ENCODE peak calls at places on chromosome 4, in ten cellular contexts. One of them, this sample, is unnamed.

GRCh38 chr4:73275318-73275654 is 16.7 kb upstream of the ANKRD17 start:
- DNase-seq in tibial nerve: no peak
- DNase-seq in CD8-positive, alpha-beta memory T cell: no peak
- DNase-seq in IMR-90: no peak
- DNase-seq in heart right ventricle: no peak
- DNase-seq in fibroblast of lung: no peak
- DNase-seq in psoas muscle: no peak
- DNase-seq in substantia nigra: no peak
- DNase-seq in adrenal gland: no peak
- DNase-seq in stomach: no peak
- DNase-seq in this sample: no peak

GRCh38 chr4:148056879-148057278 is 325.0 kb downstream of the ARHGAP10 start:
- DNase-seq in tibial nerve: no peak
- DNase-seq in CD8-positive, alpha-beta memory T cell: peak; percentile 46
- DNase-seq in IMR-90: peak; percentile 77
- DNase-seq in heart right ventricle: peak; percentile 52
- DNase-seq in fibroblast of lung: peak; percentile 77
- DNase-seq in psoas muscle: peak; percentile 58
- DNase-seq in substantia nigra: peak; percentile 55
- DNase-seq in adrenal gland: peak; percentile 65
- DNase-seq in stomach: peak; percentile 52
- DNase-seq in this sample: no peak

GRCh38 chr4:105714071-105714521 is 5.5 kb downstream of the GSTCD start:
- DNase-seq in tibial nerve: no peak
- DNase-seq in CD8-positive, alpha-beta memory T cell: no peak
- DNase-seq in IMR-90: no peak
- DNase-seq in heart right ventricle: no peak
- DNase-seq in fibroblast of lung: peak; percentile 41
- DNase-seq in psoas muscle: no peak
- DNase-seq in substantia nigra: no peak
- DNase-seq in adrenal gland: no peak
- DNase-seq in stomach: no peak
- DNase-seq in this sample: no peak

GRCh38 chr4:7775396-7775795 is 164.3 kb downstream of the AFAP1 start:
- DNase-seq in tibial nerve: no peak
- DNase-seq in CD8-positive, alpha-beta memory T cell: no peak
- DNase-seq in IMR-90: no peak
- DNase-seq in heart right ventricle: no peak
- DNase-seq in fibroblast of lung: no peak
- DNase-seq in psoas muscle: no peak
- DNase-seq in substantia nigra: no peak
- DNase-seq in adrenal gland: no peak
- DNase-seq in stomach: no peak
- DNase-seq in this sample: no peak

GRCh38 chr4:55554453-55555030 is 7.8 kb upstream of the CLOCK start:
- DNase-seq in tibial nerve: no peak
- DNase-seq in CD8-positive, alpha-beta memory T cell: peak; percentile 34
- DNase-seq in IMR-90: peak; percentile 71
- DNase-seq in heart right ventricle: no peak
- DNase-seq in fibroblast of lung: peak; percentile 46
- DNase-seq in psoas muscle: no peak
- DNase-seq in substantia nigra: no peak
- DNase-seq in adrenal gland: no peak
- DNase-seq in stomach: no peak
- DNase-seq in this sample: no peak

GRCh38 chr4:140579278-140579677 is 10.5 kb upstream of the UCP1 start:
- DNase-seq in tibial nerve: no peak
- DNase-seq in CD8-positive, alpha-beta memory T cell: no peak
- DNase-seq in IMR-90: no peak
- DNase-seq in heart right ventricle: no peak
- DNase-seq in fibroblast of lung: no peak
- DNase-seq in psoas muscle: no peak
- DNase-seq in substantia nigra: no peak
- DNase-seq in adrenal gland: no peak
- DNase-seq in stomach: no peak
- DNase-seq in this sample: no peak

GRCh38 chr4:174084981-174085380 is 198.5 kb downstream of the FBXO8 start:
- DNase-seq in tibial nerve: no peak
- DNase-seq in CD8-positive, alpha-beta memory T cell: no peak
- DNase-seq in IMR-90: no peak
- DNase-seq in heart right ventricle: no peak
- DNase-seq in fibroblast of lung: no peak
- DNase-seq in psoas muscle: no peak
- DNase-seq in substantia nigra: no peak
- DNase-seq in adrenal gland: no peak
- DNase-seq in stomach: no peak
- DNase-seq in this sample: no peak

GRCh38 chr4:58303456-58303855 is 1193.3 kb upstream of the IGFBP7 start:
- DNase-seq in tibial nerve: no peak
- DNase-seq in CD8-positive, alpha-beta memory T cell: no peak
- DNase-seq in IMR-90: no peak
- DNase-seq in heart right ventricle: no peak
- DNase-seq in fibroblast of lung: no peak
- DNase-seq in psoas muscle: no peak
- DNase-seq in substantia nigra: no peak
- DNase-seq in adrenal gland: no peak
- DNase-seq in stomach: no peak
- DNase-seq in this sample: no peak

GRCh38 chr4:181645489-181645888 is 597.7 kb upstream of the TENM3 start:
- DNase-seq in tibial nerve: no peak
- DNase-seq in CD8-positive, alpha-beta memory T cell: no peak
- DNase-seq in IMR-90: no peak
- DNase-seq in heart right ventricle: no peak
- DNase-seq in fibroblast of lung: peak; percentile 39
- DNase-seq in psoas muscle: no peak
- DNase-seq in substantia nigra: no peak
- DNase-seq in adrenal gland: no peak
- DNase-seq in stomach: no peak
- DNase-seq in this sample: no peak

GRCh38 chr4:189302719-189303118 is 638.0 kb upstream of the FRG1 start:
- DNase-seq in tibial nerve: no peak
- DNase-seq in CD8-positive, alpha-beta memory T cell: no peak
- DNase-seq in IMR-90: no peak
- DNase-seq in heart right ventricle: no peak
- DNase-seq in fibroblast of lung: no peak
- DNase-seq in psoas muscle: no peak
- DNase-seq in substantia nigra: no peak
- DNase-seq in adrenal gland: no peak
- DNase-seq in stomach: no peak
- DNase-seq in this sample: no peak

GRCh38 chr4:143344011-143344410 is 7.3 kb downstream of the GAB1 start:
- DNase-seq in tibial nerve: no peak
- DNase-seq in CD8-positive, alpha-beta memory T cell: no peak
- DNase-seq in IMR-90: no peak
- DNase-seq in heart right ventricle: no peak
- DNase-seq in fibroblast of lung: no peak
- DNase-seq in psoas muscle: no peak
- DNase-seq in substantia nigra: peak; percentile 15
- DNase-seq in adrenal gland: no peak
- DNase-seq in stomach: no peak
- DNase-seq in this sample: no peak
- H3K27ac ChIP-seq in tibial nerve: peak overlapping the region; percentile 79
- H3K27ac ChIP-seq in CD8-positive, alpha-beta memory T cell: no peak overlapping the region
- H3K27ac ChIP-seq in IMR-90: peak overlapping the region; percentile 27
- H3K27ac ChIP-seq in heart right ventricle: no peak overlapping the region
- H3K27ac ChIP-seq in fibroblast of lung: no peak overlapping the region
- H3K27ac ChIP-seq in psoas muscle: peak overlapping the region; percentile 68
- H3K27ac ChIP-seq in substantia nigra: peak overlapping the region; percentile 86
- H3K27ac ChIP-seq in adrenal gland: no peak overlapping the region
- H3K27ac ChIP-seq in stomach: peak overlapping the region; percentile 65
- H3K27ac ChIP-seq in this sample: peak overlapping the region; percentile 76

DNA sequence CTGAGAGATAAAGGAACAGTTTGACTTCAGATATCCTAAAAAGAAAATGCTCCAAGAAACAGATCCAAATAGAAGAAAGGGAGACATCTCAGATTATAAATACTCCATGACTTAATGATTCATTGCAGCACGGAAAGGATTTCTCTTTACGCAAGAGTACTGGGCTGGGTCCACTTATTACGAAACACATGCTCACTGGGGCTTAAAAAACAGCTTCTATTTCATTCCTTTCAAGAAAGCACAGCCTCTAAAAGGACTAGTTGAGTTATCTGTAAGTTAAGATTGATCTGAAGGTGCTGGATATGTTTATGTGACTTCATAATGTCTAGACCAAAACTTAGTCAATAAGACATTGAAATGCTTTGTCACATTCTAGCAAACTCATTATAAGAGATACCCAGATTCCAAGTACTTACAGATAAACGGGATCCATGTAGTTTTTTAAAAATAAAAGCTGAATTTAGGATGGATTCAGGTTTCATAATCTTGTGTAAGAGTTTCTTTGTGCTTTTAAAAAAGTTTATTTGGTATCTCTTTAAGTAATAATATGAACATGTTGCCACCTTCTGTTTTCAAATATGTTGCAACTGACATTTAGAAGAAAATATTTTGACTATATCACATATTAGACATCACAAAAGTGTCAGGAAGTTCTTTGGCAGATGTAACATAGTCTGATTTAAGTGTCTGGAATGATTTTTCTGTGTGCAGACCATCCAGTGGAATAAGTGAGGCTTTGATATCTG is 109.5 kb upstream of the MYOZ2 start:
- DNase-seq in tibial nerve: no peak
- DNase-seq in CD8-positive, alpha-beta memory T cell: no peak
- DNase-seq in IMR-90: peak; percentile 93
- DNase-seq in heart right ventricle: peak; percentile 50
- DNase-seq in fibroblast of lung: peak; percentile 91
- DNase-seq in psoas muscle: peak; percentile 34
- DNase-seq in substantia nigra: no peak
- DNase-seq in adrenal gland: peak; percentile 51
- DNase-seq in stomach: no peak
- DNase-seq in this sample: peak; percentile 83
- H3K27ac ChIP-seq in tibial nerve: peak overlapping the region; percentile 82
- H3K27ac ChIP-seq in CD8-positive, alpha-beta memory T cell: no peak overlapping the region
- H3K27ac ChIP-seq in IMR-90: peak overlapping the region; percentile 89
- H3K27ac ChIP-seq in heart right ventricle: peak overlapping the region; percentile 92
- H3K27ac ChIP-seq in fibroblast of lung: peak overlapping the region; percentile 83
- H3K27ac ChIP-seq in psoas muscle: peak overlapping the region; percentile 98
- H3K27ac ChIP-seq in substantia nigra: no peak overlapping the region
- H3K27ac ChIP-seq in adrenal gland: peak overlapping the region; percentile 63
- H3K27ac ChIP-seq in stomach: peak overlapping the region; percentile 87
- H3K27ac ChIP-seq in this sample: peak overlapping the region; percentile 93

GRCh38 chr4:27429260-27429970 is 568.8 kb downstream of the STIM2 start:
- DNase-seq in tibial nerve: no peak
- DNase-seq in CD8-positive, alpha-beta memory T cell: no peak
- DNase-seq in IMR-90: no peak
- DNase-seq in heart right ventricle: peak; percentile 33
- DNase-seq in fibroblast of lung: peak; percentile 52
- DNase-seq in psoas muscle: no peak
- DNase-seq in substantia nigra: no peak
- DNase-seq in adrenal gland: no peak
- DNase-seq in stomach: no peak
- DNase-seq in this sample: no peak
- H3K27ac ChIP-seq in tibial nerve: no peak overlapping the region
- H3K27ac ChIP-seq in CD8-positive, alpha-beta memory T cell: no peak overlapping the region
- H3K27ac ChIP-seq in IMR-90: no peak overlapping the region
- H3K27ac ChIP-seq in heart right ventricle: peak overlapping the region; percentile 32
- H3K27ac ChIP-seq in fibroblast of lung: no peak overlapping the region
- H3K27ac ChIP-seq in psoas muscle: no peak overlapping the region
- H3K27ac ChIP-seq in substantia nigra: no peak overlapping the region
- H3K27ac ChIP-seq in adrenal gland: no peak overlapping the region
- H3K27ac ChIP-seq in stomach: no peak overlapping the region
- H3K27ac ChIP-seq in this sample: no peak overlapping the region

DNA sequence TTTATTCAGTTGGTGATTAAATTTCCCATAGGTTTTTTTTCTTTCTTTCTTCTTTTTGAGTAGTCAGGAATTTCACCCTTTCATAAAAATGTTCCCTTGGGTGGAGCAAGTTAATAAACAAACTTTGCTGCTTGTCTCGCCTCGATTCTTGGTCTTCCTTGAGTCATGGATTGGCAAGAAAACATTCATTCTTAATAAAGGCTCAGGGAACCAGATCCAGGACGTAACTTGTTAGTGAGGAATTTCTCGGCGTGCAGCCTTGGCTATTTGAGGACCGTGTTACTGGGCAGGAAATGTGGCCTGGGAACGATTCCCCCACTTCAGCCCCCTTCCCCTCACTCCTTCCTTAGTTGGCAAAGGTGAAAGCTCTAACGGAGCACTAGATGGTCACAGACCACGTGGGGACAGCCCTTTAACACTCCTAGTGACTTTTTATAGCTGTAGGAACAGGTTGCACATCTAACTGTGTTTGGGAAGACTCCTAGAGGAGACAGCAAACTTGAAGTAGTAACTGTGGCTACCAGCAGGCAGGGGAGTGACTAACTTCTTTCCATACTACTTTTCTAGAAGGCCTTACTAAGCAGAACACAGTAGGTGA is 106.8 kb downstream of the UCHL1 start:
- DNase-seq in tibial nerve: no peak
- DNase-seq in CD8-positive, alpha-beta memory T cell: no peak
- DNase-seq in IMR-90: no peak
- DNase-seq in heart right ventricle: peak; percentile 66
- DNase-seq in fibroblast of lung: peak; percentile 80
- DNase-seq in psoas muscle: peak; percentile 44
- DNase-seq in substantia nigra: peak; percentile 46
- DNase-seq in adrenal gland: peak; percentile 53
- DNase-seq in stomach: no peak
- DNase-seq in this sample: peak; percentile 83
- H3K27ac ChIP-seq in tibial nerve: peak overlapping the region; percentile 13
- H3K27ac ChIP-seq in CD8-positive, alpha-beta memory T cell: no peak overlapping the region
- H3K27ac ChIP-seq in IMR-90: no peak overlapping the region
- H3K27ac ChIP-seq in heart right ventricle: peak overlapping the region; percentile 95
- H3K27ac ChIP-seq in fibroblast of lung: no peak overlapping the region
- H3K27ac ChIP-seq in psoas muscle: peak overlapping the region; percentile 90
- H3K27ac ChIP-seq in substantia nigra: peak overlapping the region; percentile 96
- H3K27ac ChIP-seq in adrenal gland: peak overlapping the region; percentile 91
- H3K27ac ChIP-seq in stomach: peak overlapping the region; percentile 61
- H3K27ac ChIP-seq in this sample: peak overlapping the region; percentile 93

GRCh38 chr4:3680656-3681055 is 85.5 kb upstream of the ADRA2C start:
- DNase-seq in tibial nerve: no peak
- DNase-seq in CD8-positive, alpha-beta memory T cell: no peak
- DNase-seq in IMR-90: no peak
- DNase-seq in heart right ventricle: no peak
- DNase-seq in fibroblast of lung: no peak
- DNase-seq in psoas muscle: no peak
- DNase-seq in substantia nigra: no peak
- DNase-seq in adrenal gland: no peak
- DNase-seq in stomach: no peak
- DNase-seq in this sample: no peak

GRCh38 chr4:3679851-3680311 is 86.3 kb upstream of the ADRA2C start:
- DNase-seq in tibial nerve: no peak
- DNase-seq in CD8-positive, alpha-beta memory T cell: no peak
- DNase-seq in IMR-90: no peak
- DNase-seq in heart right ventricle: no peak
- DNase-seq in fibroblast of lung: no peak
- DNase-seq in psoas muscle: no peak
- DNase-seq in substantia nigra: no peak
- DNase-seq in adrenal gland: no peak
- DNase-seq in stomach: no peak
- DNase-seq in this sample: no peak

GRCh38 chr4:3679071-3679825 is 86.9 kb upstream of the ADRA2C start:
- DNase-seq in tibial nerve: no peak
- DNase-seq in CD8-positive, alpha-beta memory T cell: no peak
- DNase-seq in IMR-90: no peak
- DNase-seq in heart right ventricle: no peak
- DNase-seq in fibroblast of lung: no peak
- DNase-seq in psoas muscle: no peak
- DNase-seq in substantia nigra: no peak
- DNase-seq in adrenal gland: no peak
- DNase-seq in stomach: no peak
- DNase-seq in this sample: no peak

GRCh38 chr4:3682236-3683076 is 83.7 kb upstream of the ADRA2C start:
- DNase-seq in tibial nerve: no peak
- DNase-seq in CD8-positive, alpha-beta memory T cell: no peak
- DNase-seq in IMR-90: no peak
- DNase-seq in heart right ventricle: no peak
- DNase-seq in fibroblast of lung: no peak
- DNase-seq in psoas muscle: no peak
- DNase-seq in substantia nigra: no peak
- DNase-seq in adrenal gland: no peak
- DNase-seq in stomach: no peak
- DNase-seq in this sample: no peak

GRCh38 chr4:3681191-3681590 is 85.0 kb upstream of the ADRA2C start:
- DNase-seq in tibial nerve: no peak
- DNase-seq in CD8-positive, alpha-beta memory T cell: no peak
- DNase-seq in IMR-90: no peak
- DNase-seq in heart right ventricle: no peak
- DNase-seq in fibroblast of lung: no peak
- DNase-seq in psoas muscle: no peak
- DNase-seq in substantia nigra: no peak
- DNase-seq in adrenal gland: no peak
- DNase-seq in stomach: no peak
- DNase-seq in this sample: no peak
- H3K27ac ChIP-seq in tibial nerve: no peak overlapping the region
- H3K27ac ChIP-seq in CD8-positive, alpha-beta memory T cell: no peak overlapping the region
- H3K27ac ChIP-seq in IMR-90: no peak overlapping the region
- H3K27ac ChIP-seq in heart right ventricle: no peak overlapping the region
- H3K27ac ChIP-seq in fibroblast of lung: no peak overlapping the region
- H3K27ac ChIP-seq in psoas muscle: no peak overlapping the region
- H3K27ac ChIP-seq in substantia nigra: no peak overlapping the region
- H3K27ac ChIP-seq in adrenal gland: no peak overlapping the region
- H3K27ac ChIP-seq in stomach: no peak overlapping the region
- H3K27ac ChIP-seq in this sample: no peak overlapping the region

This sample was measured in coronary artery.